ENCODE peak calls at places on chromosomes 6 and 20, in seven cellular contexts. V, D, Y, U, K, X and Q are unnamed samples.

GRCh38 chr6:142265476-142265875 is 36.3 kb upstream of the ADGRG6 start:
- DNase-seq in Y (no peak), U (no peak), D (no peak), X (no peak), K (no peak), V (no peak), Q (no peak)

GRCh38 chr6:99606670-99607415 is at the start of gene PRDM13:
- DNase-seq in U (no peak), K (no peak), D (no peak), X (peak), Y (no peak), V (no peak), Q (no peak)

GRCh38 chr20:45094201-45094600 is 6.7 kb downstream of the KCNS1 start:
- DNase-seq in U (no peak), V (no peak), X (no peak), K (no peak), D (no peak), Y (no peak), Q (no peak)

GRCh38 chr20:22691369-22692118 is 107.2 kb upstream of the FOXA2 start:
- DNase-seq in X (peak), Y (peak), K (peak), D (peak), U (no peak), V (peak), Q (peak)

GRCh38 chr20:34713194-34713943 is 9.2 kb downstream of the TP53INP2 start:
- DNase-seq in D (no peak), U (no peak), Y (no peak), K (no peak), X (no peak), V (peak), Q (no peak)

GRCh38 chr20:6708010-6708409 is 59.5 kb upstream of the BMP2 start:
- DNase-seq in U (no peak), X (no peak), K (peak), Y (no peak), V (peak), D (no peak), Q (no peak)

GRCh38 chr20:1637755-1638154 is 17.9 kb upstream of the SIRPB1 start:
- DNase-seq in K (no peak), D (no peak), V (no peak), Y (no peak), U (no peak), X (no peak), Q (no peak)

GRCh38 chr6:116691154-116691553 is 10.1 kb downstream of the KPNA5 start:
- DNase-seq in K (no peak), D (no peak), Y (no peak), U (no peak), X (no peak), V (no peak), Q (no peak)

GRCh38 chr6:6701864-6702263 is 113.3 kb downstream of the LY86 start:
- DNase-seq in K (no peak), X (no peak), U (no peak), V (no peak), Y (no peak), D (no peak), Q (no peak)

GRCh38 chr6:150212745-150213144 is 69.9 kb downstream of the PPP1R14C start:
- DNase-seq in V (no peak), K (no peak), X (no peak), U (no peak), Y (no peak), D (no peak), Q (no peak)

GRCh38 chr6:133128191-133128590 is 113.0 kb upstream of the EYA4 start:
- DNase-seq in X (no peak), K (peak), V (no peak), U (no peak), D (no peak), Y (no peak), Q (no peak)

GRCh38 chr6:83879746-83880145 is 20.3 kb downstream of the CYB5R4 start:
- DNase-seq in Y (no peak), X (no peak), V (no peak), U (no peak), K (no peak), D (no peak), Q (no peak)

GRCh38 chr6:145756170-145756662 is 20.9 kb upstream of the EPM2A start:
- DNase-seq in Y (no peak), V (peak), K (no peak), D (no peak), X (no peak), U (no peak), Q (no peak)

GRCh38 chr6:111243095-111243494 is 155.8 kb downstream of the SLC16A10 start:
- DNase-seq in D (no peak), V (no peak), K (no peak), X (no peak), U (no peak), Y (no peak), Q (no peak)

GRCh38 chr20:59723607-59724456 is 119.5 kb downstream of the PHACTR3 start:
- DNase-seq in D (no peak), U (no peak), K (peak), Y (no peak), X (no peak), V (no peak), Q (no peak)

GRCh38 chr6:141956868-141957267 is 175.9 kb upstream of the GJE1 start:
- DNase-seq in K (no peak), V (peak), D (no peak), X (no peak), U (no peak), Y (no peak), Q (no peak)

GRCh38 chr6:145036848-145037567 is 698.3 kb downstream of the EPM2A start:
- DNase-seq in D (no peak), Y (no peak), V (peak), U (no peak), K (no peak), X (no peak), Q (no peak)

GRCh38 chr6:132703936-132704335 is 9.9 kb downstream of the VNN1 start:
- DNase-seq in K (no peak), Y (no peak), X (no peak), V (no peak), U (no peak), D (no peak), Q (no peak)

GRCh38 chr20:37907677-37908397 is 4.9 kb downstream of the VSTM2L start:
- DNase-seq in Y (no peak), U (no peak), V (peak), D (no peak), K (peak), X (peak), Q (no peak)

GRCh38 chr6:157376706-157377230 is 4.2 kb upstream of the ZDHHC14 start:
- DNase-seq in D (no peak), U (no peak), V (no peak), X (no peak), Y (no peak), K (no peak), Q (peak)